ENCODE peak calls at places on chromosomes 2 and 18, in six cellular contexts. I, R, X, C, Q and D are unnamed samples.

GRCh38 chr2:16055848-16056580 is 115.7 kb downstream of the MYCN start:
- DNase-seq in R (no peak), Q (no peak), I (no peak), C (no peak), X (no peak), D (no peak)

GRCh38 chr2:219452361-219453317 is 18.0 kb downstream of the SPEG start:
- DNase-seq in Q (no peak), R (peak), I (no peak), X (no peak), C (peak), D (no peak)

GRCh38 chr2:108855194-108855593 is 68.6 kb downstream of the CCDC138 start:
- DNase-seq in I (no peak), X (no peak), R (no peak), C (peak), Q (no peak), D (no peak)

GRCh38 chr2:232898592-232899541 is 28.8 kb downstream of the SNORC start:
- DNase-seq in R (no peak), C (no peak), X (no peak), Q (no peak), I (no peak), D (peak)

GRCh38 chr2:2328847-2329246 is 2.2 kb downstream of the MYT1L start:
- DNase-seq in C (no peak), R (no peak), I (no peak), Q (no peak), X (no peak), D (no peak)

GRCh38 chr2:241739177-241739576 is 4.7 kb downstream of the D2HGDH start:
- DNase-seq in C (no peak), X (no peak), R (no peak), I (no peak), Q (no peak), D (no peak)

GRCh38 chr2:160513120-160513519 is 19.5 kb upstream of the RBMS1 start:
- DNase-seq in I (no peak), C (no peak), X (no peak), Q (no peak), R (no peak), D (no peak)

GRCh38 chr2:152826880-152827279 is 108.5 kb downstream of the ARL6IP6 start:
- DNase-seq in Q (no peak), C (no peak), R (no peak), X (no peak), I (no peak), D (no peak)

GRCh38 chr2:240139011-240139441 is 1.4 kb downstream of the OTOS start:
- DNase-seq in C (no peak), R (no peak), Q (no peak), X (peak), I (no peak), D (peak)

GRCh38 chr2:70936165-70936978 is 672 bp downstream of the ATP6V1B1 start:
- DNase-seq in C (no peak), R (no peak), X (peak), I (no peak), Q (no peak), D (no peak)

GRCh38 chr2:222049946-222050345 is 248.9 kb downstream of the PAX3 start:
- DNase-seq in X (no peak), I (no peak), C (peak), Q (no peak), R (no peak), D (no peak)

GRCh38 chr2:30733829-30734520 is 73.3 kb downstream of the CAPN13 start:
- DNase-seq in C (no peak), I (no peak), Q (peak), X (peak), R (no peak), D (peak)

GRCh38 chr2:113079123-113079522 is 11.4 kb downstream of the IL1F10 start:
- DNase-seq in X (no peak), I (no peak), C (peak), Q (no peak), R (no peak), D (no peak)

GRCh38 chr2:20061476-20061875 is 10.0 kb upstream of the LAPTM4A start:
- DNase-seq in R (no peak), I (no peak), Q (no peak), C (no peak), X (no peak), D (no peak)

GRCh38 chr18:47118986-47119385 is 31.3 kb downstream of the HDHD2 start:
- DNase-seq in R (peak), X (no peak), Q (no peak), C (no peak), I (no peak), D (no peak)

GRCh38 chr2:186780701-186781316 is 68.2 kb downstream of the ZSWIM2 start:
- DNase-seq in X (no peak), I (no peak), R (no peak), C (peak), Q (peak), D (no peak)

GRCh38 chr2:165666605-165667004 is 127.4 kb downstream of the GALNT3 start:
- DNase-seq in X (no peak), Q (no peak), R (no peak), I (no peak), C (no peak), D (no peak)

GRCh38 chr2:69186614-69187013 is 173.6 kb downstream of the ANTXR1 start:
- DNase-seq in C (no peak), Q (no peak), I (no peak), R (no peak), X (no peak), D (no peak)

GRCh38 chr2:147214900-147215299 is 629.9 kb upstream of the ACVR2A start:
- DNase-seq in X (no peak), I (no peak), R (no peak), C (no peak), Q (peak), D (no peak)

GRCh38 chr2:127081826-127082633 is 24.9 kb downstream of the BIN1 start:
- DNase-seq in Q (peak), I (no peak), R (no peak), C (no peak), X (peak), D (no peak)

GRCh38 chr2:127397568-127398238 is 9.9 kb upstream of the MAP3K2 start:
- DNase-seq in X (no peak), R (no peak), C (no peak), Q (no peak), I (no peak), D (no peak)

GRCh38 chr2:96860065-96861029 is 2.5 kb upstream of the ANKRD39 start:
- DNase-seq in C (no peak), X (peak), Q (no peak), I (no peak), R (no peak), D (peak)

GRCh38 chr18:63890950-63891304 is 3.4 kb downstream of the SERPINB2 start:
- DNase-seq in X (no peak), R (no peak), C (no peak), I (no peak), Q (no peak), D (no peak)

GRCh38 chr2:239929504-239929903 is 95.6 kb downstream of the NDUFA10 start:
- DNase-seq in R (no peak), Q (peak), I (no peak), X (peak), C (no peak), D (peak)

GRCh38 chr2:223123859-223124610 is 72.0 kb downstream of the KCNE4 start:
- DNase-seq in I (no peak), R (peak), X (no peak), Q (no peak), C (no peak), D (no peak)

GRCh38 chr2:209773377-209773776 is 1.7 kb downstream of the UNC80 start:
- DNase-seq in X (no peak), I (no peak), C (no peak), R (no peak), Q (no peak), D (no peak)

GRCh38 chr2:122028371-122029102 is 273.1 kb downstream of the TSN start:
- DNase-seq in Q (no peak), I (no peak), X (no peak), R (peak), C (peak), D (no peak)

GRCh38 chr2:27442981-27443323 is 771 bp downstream of the KRTCAP3 start:
- DNase-seq in I (no peak), X (peak), C (no peak), Q (no peak), R (no peak), D (no peak)

GRCh38 chr2:235583144-235583543 is 89.3 kb downstream of the AGAP1 start:
- DNase-seq in I (no peak), Q (no peak), R (no peak), C (no peak), X (no peak), D (no peak)

GRCh38 chr2:172251231-172251630 is 148.5 kb upstream of the DLX2 start:
- DNase-seq in C (no peak), Q (no peak), X (no peak), I (no peak), R (no peak), D (no peak)

GRCh38 chr2:5148392-5149085 is 543.6 kb upstream of the SOX11 start:
- DNase-seq in R (no peak), I (no peak), Q (no peak), C (peak), X (no peak), D (no peak)

GRCh38 chr2:101380376-101380775 is 6.9 kb downstream of the CREG2 start:
- DNase-seq in X (no peak), I (no peak), R (no peak), Q (no peak), C (peak), D (no peak)

GRCh38 chr2:231667096-231667427 is 41.3 kb upstream of the PTMA start:
- DNase-seq in X (no peak), C (no peak), R (no peak), I (no peak), Q (no peak), D (no peak)

GRCh38 chr2:124112966-124113365 is 87.9 kb downstream of the CNTNAP5 start:
- DNase-seq in I (no peak), R (no peak), Q (no peak), X (no peak), C (peak), D (no peak)

GRCh38 chr18:79951545-79952456 is at the start of gene SLC66A2:
- DNase-seq in X (peak), I (peak), C (no peak), Q (peak), R (no peak), D (peak)

GRCh38 chr2:68292108-68292710 is 27.5 kb downstream of the CNRIP1 start:
- DNase-seq in X (no peak), Q (peak), C (no peak), R (no peak), I (no peak), D (no peak)

GRCh38 chr2:195658541-195658890 is 1.5 kb downstream of the SLC39A10 start:
- DNase-seq in I (no peak), R (peak), C (peak), X (no peak), Q (no peak), D (no peak)

GRCh38 chr18:49510393-49511115 is 23.5 kb upstream of the C18orf32 start:
- DNase-seq in X (peak), R (no peak), Q (peak), I (no peak), C (no peak), D (no peak)

GRCh38 chr2:213021971-213022899 is 129.2 kb downstream of the IKZF2 start:
- DNase-seq in Q (no peak), I (no peak), C (no peak), R (no peak), X (peak), D (no peak)